ENCODE peak calls at places on chromosomes 12 and 14, in five cellular contexts. One of them, this sample, is unnamed.

GRCh38 chr14:94005324-94005723 is 8.2 kb downstream of the CCDC197 start:
- DNase-seq in activated B cell treated with CpG ODN at 0.5 μM for 24 hours: no peak
- DNase-seq in choroid plexus epithelial cell: peak
- DNase-seq in H9: no peak
- DNase-seq in Caco-2: no peak
- DNase-seq in this sample: no peak

GRCh38 chr14:26833777-26834176 is 235.9 kb upstream of the NOVA1 start:
- DNase-seq in activated B cell treated with CpG ODN at 0.5 μM for 24 hours: no peak
- DNase-seq in choroid plexus epithelial cell: peak
- DNase-seq in H9: no peak
- DNase-seq in Caco-2: no peak
- DNase-seq in this sample: no peak

GRCh38 chr12:19388131-19388549 is 51.2 kb upstream of the AEBP2 start:
- DNase-seq in activated B cell treated with CpG ODN at 0.5 μM for 24 hours: no peak
- DNase-seq in choroid plexus epithelial cell: peak
- DNase-seq in H9: peak
- DNase-seq in Caco-2: no peak
- DNase-seq in this sample: no peak

GRCh38 chr12:75850751-75851462 is 180.7 kb downstream of the PHLDA1 start:
- DNase-seq in activated B cell treated with CpG ODN at 0.5 μM for 24 hours: no peak
- DNase-seq in choroid plexus epithelial cell: peak
- DNase-seq in H9: no peak
- DNase-seq in Caco-2: no peak
- DNase-seq in this sample: no peak

GRCh38 chr14:60087664-60088063 is 4.1 kb upstream of the PCNX4 start:
- DNase-seq in activated B cell treated with CpG ODN at 0.5 μM for 24 hours: no peak
- DNase-seq in choroid plexus epithelial cell: no peak
- DNase-seq in H9: no peak
- DNase-seq in Caco-2: no peak
- DNase-seq in this sample: no peak

GRCh38 chr14:93956082-93956481 is 20.3 kb downstream of the ASB2 start:
- DNase-seq in activated B cell treated with CpG ODN at 0.5 μM for 24 hours: no peak
- DNase-seq in choroid plexus epithelial cell: no peak
- DNase-seq in H9: no peak
- DNase-seq in Caco-2: no peak
- DNase-seq in this sample: no peak

GRCh38 chr14:85565862-85566296 is 35.9 kb downstream of the FLRT2 start:
- DNase-seq in activated B cell treated with CpG ODN at 0.5 μM for 24 hours: no peak
- DNase-seq in choroid plexus epithelial cell: peak
- DNase-seq in H9: no peak
- DNase-seq in Caco-2: no peak
- DNase-seq in this sample: no peak

GRCh38 chr12:124323771-124324530 is 29.1 kb downstream of the RFLNA start:
- DNase-seq in activated B cell treated with CpG ODN at 0.5 μM for 24 hours: no peak
- DNase-seq in choroid plexus epithelial cell: no peak
- DNase-seq in H9: no peak
- DNase-seq in Caco-2: no peak
- DNase-seq in this sample: no peak

GRCh38 chr12:64691793-64692583 is 67.2 kb downstream of the GNS start:
- DNase-seq in activated B cell treated with CpG ODN at 0.5 μM for 24 hours: no peak
- DNase-seq in choroid plexus epithelial cell: no peak
- DNase-seq in H9: no peak
- DNase-seq in Caco-2: no peak
- DNase-seq in this sample: no peak

GRCh38 chr14:75147423-75148071 is 20.7 kb upstream of the NEK9 start:
- DNase-seq in activated B cell treated with CpG ODN at 0.5 μM for 24 hours: no peak
- DNase-seq in choroid plexus epithelial cell: peak
- DNase-seq in H9: peak
- DNase-seq in Caco-2: peak
- DNase-seq in this sample: peak

GRCh38 chr14:82251434-82251833 is 717.8 kb upstream of the SEL1L start:
- DNase-seq in activated B cell treated with CpG ODN at 0.5 μM for 24 hours: no peak
- DNase-seq in choroid plexus epithelial cell: no peak
- DNase-seq in H9: peak
- DNase-seq in Caco-2: no peak
- DNase-seq in this sample: no peak

GRCh38 chr14:104827173-104828055 is 26.5 kb downstream of the ZBTB42 start:
- DNase-seq in activated B cell treated with CpG ODN at 0.5 μM for 24 hours: peak
- DNase-seq in choroid plexus epithelial cell: peak
- DNase-seq in H9: peak
- DNase-seq in Caco-2: peak
- DNase-seq in this sample: peak

GRCh38 chr12:7645395-7646177 is 20.1 kb downstream of the APOBEC1 start:
- DNase-seq in activated B cell treated with CpG ODN at 0.5 μM for 24 hours: no peak
- DNase-seq in choroid plexus epithelial cell: peak
- DNase-seq in H9: peak
- DNase-seq in Caco-2: no peak
- DNase-seq in this sample: no peak

GRCh38 chr14:53022593-53022992 is 71.7 kb upstream of the FERMT2 start:
- DNase-seq in activated B cell treated with CpG ODN at 0.5 μM for 24 hours: no peak
- DNase-seq in choroid plexus epithelial cell: no peak
- DNase-seq in H9: no peak
- DNase-seq in Caco-2: no peak
- DNase-seq in this sample: no peak

GRCh38 chr12:10293151-10293550 is 14.5 kb upstream of the KLRD1 start:
- DNase-seq in activated B cell treated with CpG ODN at 0.5 μM for 24 hours: no peak
- DNase-seq in choroid plexus epithelial cell: no peak
- DNase-seq in H9: no peak
- DNase-seq in Caco-2: no peak
- DNase-seq in this sample: no peak

DNA sequence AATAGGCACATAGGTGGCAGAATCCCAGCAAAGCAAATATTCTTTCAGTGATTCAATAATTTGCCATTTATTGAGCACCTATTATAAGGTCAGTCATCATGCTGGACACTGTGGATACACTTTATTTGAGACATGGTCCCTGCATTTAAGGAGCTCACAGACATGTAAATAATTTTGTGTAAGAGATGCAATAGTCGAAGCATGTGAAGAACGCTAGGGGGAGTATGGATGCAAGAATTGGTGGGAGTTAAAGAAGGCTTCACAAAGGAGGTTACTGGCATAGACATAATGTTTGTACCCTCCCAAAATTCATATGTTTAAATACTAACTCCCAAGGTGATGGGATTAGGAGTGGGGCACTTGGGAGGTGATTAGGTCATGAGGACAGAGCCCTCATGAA is 260.6 kb upstream of the GARIN6 start:
- DNase-seq in activated B cell treated with CpG ODN at 0.5 μM for 24 hours: no peak
- DNase-seq in choroid plexus epithelial cell: peak
- DNase-seq in H9: no peak
- DNase-seq in Caco-2: no peak
- DNase-seq in this sample: no peak
- TF ChIP-seq CTCF in activated B cell treated with CpG ODN at 0.5 μM for 24 hours: no peak
- TF ChIP-seq CTCF in choroid plexus epithelial cell: peak
- TF ChIP-seq CTCF in H9: peak
- TF ChIP-seq CTCF in Caco-2: peak
- TF ChIP-seq CTCF in this sample: peak

DNA sequence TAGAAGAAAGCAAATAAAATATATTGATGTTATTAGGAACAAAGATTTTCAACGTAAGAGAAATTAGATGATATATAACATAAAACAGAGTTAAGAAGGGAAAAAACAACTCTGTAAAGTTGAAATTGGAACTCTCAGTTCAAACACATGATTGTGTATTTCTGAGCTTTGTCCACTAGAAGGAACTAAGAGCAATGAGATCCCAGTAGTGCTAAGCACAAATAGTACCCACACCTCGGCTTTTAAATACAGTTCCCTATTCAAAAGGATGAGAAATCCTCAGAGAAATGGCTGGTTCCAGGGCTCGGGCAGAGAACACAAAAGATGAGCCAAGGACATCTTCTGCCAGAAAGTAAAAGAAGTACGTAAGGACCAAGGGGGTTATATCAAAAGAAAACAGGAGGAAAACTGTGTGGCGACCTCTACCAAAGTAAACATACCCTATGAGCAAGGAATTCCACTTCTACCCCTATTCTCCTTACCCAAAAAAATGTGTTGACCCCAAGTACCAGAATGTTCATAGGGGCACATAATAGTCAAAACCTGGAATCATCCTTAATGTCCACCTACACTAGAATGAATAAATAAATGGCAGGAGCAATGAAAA is 96.6 kb downstream of the SPTSSA start:
- DNase-seq in activated B cell treated with CpG ODN at 0.5 μM for 24 hours: no peak
- DNase-seq in choroid plexus epithelial cell: peak
- DNase-seq in H9: no peak
- DNase-seq in Caco-2: no peak
- DNase-seq in this sample: no peak
- TF ChIP-seq CTCF in activated B cell treated with CpG ODN at 0.5 μM for 24 hours: no peak
- TF ChIP-seq CTCF in choroid plexus epithelial cell: peak
- TF ChIP-seq CTCF in H9: peak
- TF ChIP-seq CTCF in Caco-2: no peak
- TF ChIP-seq CTCF in this sample: no peak

DNA sequence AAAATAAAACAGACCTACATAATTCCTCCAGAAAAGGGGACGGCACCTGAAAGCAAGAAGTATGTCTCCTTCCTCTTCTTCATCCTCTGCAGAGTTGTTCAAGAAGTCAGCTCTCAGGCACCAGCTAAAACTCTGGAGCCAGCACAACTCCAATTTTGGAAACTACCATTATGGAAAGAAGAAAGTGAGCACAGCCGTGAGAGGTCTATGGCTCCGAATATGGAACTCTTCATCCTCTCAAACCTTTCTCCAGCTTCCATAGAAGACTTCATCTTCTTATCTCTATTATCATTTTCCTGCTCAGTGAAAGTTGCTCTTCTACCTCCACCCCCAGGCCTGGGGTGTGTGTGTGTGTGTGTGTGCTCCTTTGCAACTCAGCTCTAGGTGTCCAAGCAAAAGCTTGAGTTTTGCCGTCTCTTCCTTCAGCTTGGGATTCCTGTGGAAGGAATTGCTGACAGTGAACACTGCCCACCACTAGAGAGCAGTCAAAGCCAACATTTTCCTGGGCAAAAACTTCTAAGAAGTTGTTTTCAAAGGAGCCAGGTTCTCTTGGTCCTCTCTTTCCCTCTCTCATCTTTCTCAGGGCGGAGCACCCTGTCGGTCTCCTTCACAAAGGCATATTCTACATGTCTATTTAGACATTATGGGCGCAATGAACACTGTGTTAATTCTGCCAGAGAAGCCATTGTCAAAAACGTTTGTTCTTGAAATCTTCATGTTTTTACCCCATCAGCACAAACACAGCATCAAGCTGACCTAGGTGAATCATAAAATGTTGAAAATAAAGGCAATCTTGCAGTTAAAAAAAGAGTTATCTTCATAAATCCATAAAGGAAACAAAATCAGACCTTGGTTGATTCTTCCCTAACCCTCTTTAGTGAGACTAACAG is 155.1 kb downstream of the DIO2 start:
- DNase-seq in activated B cell treated with CpG ODN at 0.5 μM for 24 hours: no peak
- DNase-seq in choroid plexus epithelial cell: peak
- DNase-seq in H9: peak
- DNase-seq in Caco-2: peak
- DNase-seq in this sample: no peak
- TF ChIP-seq CTCF in activated B cell treated with CpG ODN at 0.5 μM for 24 hours: no peak
- TF ChIP-seq CTCF in choroid plexus epithelial cell: peak
- TF ChIP-seq CTCF in H9: peak
- TF ChIP-seq CTCF in Caco-2: peak
- TF ChIP-seq CTCF in this sample: peak

GRCh38 chr12:123150804-123151678 is at the start of gene PITPNM2:
- DNase-seq in activated B cell treated with CpG ODN at 0.5 μM for 24 hours: peak
- DNase-seq in choroid plexus epithelial cell: peak
- DNase-seq in H9: no peak
- DNase-seq in Caco-2: no peak
- DNase-seq in this sample: peak
- TF ChIP-seq CTCF in activated B cell treated with CpG ODN at 0.5 μM for 24 hours: no peak
- TF ChIP-seq CTCF in choroid plexus epithelial cell: no peak
- TF ChIP-seq CTCF in H9: no peak
- TF ChIP-seq CTCF in Caco-2: no peak
- TF ChIP-seq CTCF in this sample: no peak

GRCh38 chr14:36988989-36989388 is 183.4 kb downstream of the SLC25A21 start:
- DNase-seq in activated B cell treated with CpG ODN at 0.5 μM for 24 hours: no peak
- DNase-seq in choroid plexus epithelial cell: no peak
- DNase-seq in H9: no peak
- DNase-seq in Caco-2: no peak
- DNase-seq in this sample: no peak

GRCh38 chr14:36986407-36986806 is 186.0 kb downstream of the SLC25A21 start:
- DNase-seq in activated B cell treated with CpG ODN at 0.5 μM for 24 hours: no peak
- DNase-seq in choroid plexus epithelial cell: no peak
- DNase-seq in H9: no peak
- DNase-seq in Caco-2: no peak
- DNase-seq in this sample: no peak

DNA sequence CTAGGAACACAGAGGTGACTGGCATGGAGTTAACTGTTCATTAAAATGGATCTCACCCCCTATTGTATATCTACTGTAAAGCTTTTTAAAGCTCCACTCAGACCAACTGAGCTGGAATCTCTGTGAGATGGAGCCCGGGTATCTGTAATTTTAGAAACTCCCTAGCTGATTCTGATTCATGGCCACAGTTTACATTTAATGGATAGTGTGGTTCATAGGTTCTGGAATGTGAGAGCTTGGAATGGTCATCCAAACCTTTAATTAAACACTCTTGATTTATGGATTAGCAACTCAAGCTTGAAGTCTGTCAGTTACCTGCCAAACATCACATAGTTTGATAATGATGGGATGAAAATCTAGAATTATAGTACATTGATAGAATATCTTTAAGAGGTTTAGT is 183.8 kb downstream of the SLC25A21 start:
- DNase-seq in activated B cell treated with CpG ODN at 0.5 μM for 24 hours: no peak
- DNase-seq in choroid plexus epithelial cell: no peak
- DNase-seq in H9: no peak
- DNase-seq in Caco-2: no peak
- DNase-seq in this sample: no peak
- TF ChIP-seq CTCF in activated B cell treated with CpG ODN at 0.5 μM for 24 hours: no peak
- TF ChIP-seq CTCF in choroid plexus epithelial cell: no peak
- TF ChIP-seq CTCF in H9: no peak
- TF ChIP-seq CTCF in Caco-2: no peak
- TF ChIP-seq CTCF in this sample: no peak

GRCh38 chr14:36070056-36071043 is 106.2 kb downstream of the PTCSC3 start:
- DNase-seq in activated B cell treated with CpG ODN at 0.5 μM for 24 hours: no peak
- DNase-seq in choroid plexus epithelial cell: peak
- DNase-seq in H9: peak
- DNase-seq in Caco-2: peak
- DNase-seq in this sample: peak
- TF ChIP-seq CTCF in activated B cell treated with CpG ODN at 0.5 μM for 24 hours: no peak
- TF ChIP-seq CTCF in choroid plexus epithelial cell: peak
- TF ChIP-seq CTCF in H9: peak
- TF ChIP-seq CTCF in Caco-2: peak
- TF ChIP-seq CTCF in this sample: peak

GRCh38 chr12:54689984-54690383 is 41.8 kb upstream of the DCD start:
- DNase-seq in activated B cell treated with CpG ODN at 0.5 μM for 24 hours: no peak
- DNase-seq in choroid plexus epithelial cell: peak
- DNase-seq in H9: peak
- DNase-seq in Caco-2: no peak
- DNase-seq in this sample: no peak
- TF ChIP-seq CTCF in activated B cell treated with CpG ODN at 0.5 μM for 24 hours: no peak
- TF ChIP-seq CTCF in choroid plexus epithelial cell: peak
- TF ChIP-seq CTCF in H9: peak
- TF ChIP-seq CTCF in Caco-2: peak
- TF ChIP-seq CTCF in this sample: no peak

This sample was measured in mesothelial cell of epicardium.